ENCODE peak calls at places on chromosomes 1 and 21, in seven cellular contexts. Q, A, C, G, F, H and T are unnamed samples.

GRCh38 chr1:66283583-66284041 is 250.3 kb upstream of the SGIP1 start:
- DNase-seq in Q (no peak), A (no peak), C (no peak), G (no peak), F (no peak), H (no peak), T (no peak)

GRCh38 chr21:34881894-34882371 is 167.2 kb downstream of the RUNX1 start:
- DNase-seq in Q (no peak), A (no peak), C (no peak), G (no peak), F (peak; percentile 89), H (no peak), T (peak; percentile 84)

GRCh38 chr1:9426291-9426711 is 113.0 kb upstream of the SLC25A33 start:
- DNase-seq in Q (no peak), A (no peak), C (no peak), G (peak; percentile 86), F (no peak), H (no peak), T (no peak)

GRCh38 chr1:161309868-161310267 is at the start of gene MPZ:
- DNase-seq in Q (no peak), A (no peak), C (no peak), G (no peak), F (no peak), H (no peak), T (no peak)

GRCh38 chr1:63617450-63617849 is 24.2 kb downstream of the PGM1 start:
- DNase-seq in Q (no peak), A (no peak), C (no peak), G (no peak), F (no peak), H (no peak), T (peak; percentile 16)

GRCh38 chr1:245173446-245174178 is 18.8 kb downstream of the KIF26B start:
- DNase-seq in Q (no peak), A (no peak), C (no peak), G (no peak), F (peak; percentile 40), H (no peak), T (no peak)

GRCh38 chr1:178361847-178362246 is 134.9 kb downstream of the CLEC20A start:
- DNase-seq in Q (no peak), A (no peak), C (no peak), G (no peak), F (no peak), H (no peak), T (no peak)

GRCh38 chr1:119001181-119002018 is 13.3 kb upstream of the TBX15 start:
- DNase-seq in Q (no peak), A (no peak), C (no peak), G (no peak), F (no peak), H (no peak), T (peak; percentile 60)

GRCh38 chr21:44989943-44990780 is 50.3 kb downstream of the SLX9 start:
- DNase-seq in Q (no peak), A (no peak), C (no peak), G (no peak), F (no peak), H (no peak), T (no peak)
- H3K4me3 ChIP-seq in Q (no peak overlapping the region), A (no peak overlapping the region), C (no peak overlapping the region), G (no peak overlapping the region), F (no peak overlapping the region), H (no peak overlapping the region), T (no peak overlapping the region)

GRCh38 chr1:23868848-23869450 is 859 bp upstream of the FUCA1 start:
- DNase-seq in Q (no peak), A (peak; percentile 53), C (no peak), G (no peak), F (no peak), H (no peak), T (no peak)
- H3K4me3 ChIP-seq in Q (peak overlapping the region; percentile 82), A (peak overlapping the region; percentile 87), C (peak overlapping the region; percentile 96), G (peak overlapping the region; percentile 65), F (peak overlapping the region; percentile 71), H (peak overlapping the region; percentile 89), T (no peak overlapping the region)

DNA sequence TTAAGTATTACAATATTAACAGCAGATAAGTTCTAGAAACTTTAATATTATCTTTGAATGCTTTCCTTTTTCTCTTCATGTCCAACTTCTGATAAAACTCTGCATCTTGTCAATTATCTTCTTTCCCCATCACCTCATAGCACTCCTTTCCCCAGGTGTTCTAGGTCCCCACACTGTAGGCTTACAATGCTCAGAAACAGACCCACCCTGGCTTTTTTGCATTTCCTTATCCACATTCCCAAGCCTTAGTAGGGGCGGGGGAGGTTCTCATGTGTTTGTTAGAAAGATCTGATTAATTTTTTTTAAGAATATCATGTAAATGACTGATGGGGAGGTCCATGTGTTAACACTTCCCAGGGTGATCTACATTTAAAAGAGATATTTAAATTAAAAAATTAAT is 63.9 kb downstream of the PLPPR4 start:
- DNase-seq in Q (no peak), A (no peak), C (no peak), G (no peak), F (no peak), H (no peak), T (no peak)
- H3K4me3 ChIP-seq in Q (no peak overlapping the region), A (no peak overlapping the region), C (no peak overlapping the region), G (no peak overlapping the region), F (no peak overlapping the region), H (no peak overlapping the region), T (no peak overlapping the region)

GRCh38 chr1:53405737-53406136 is 53.5 kb upstream of the DMRTB1 start:
- DNase-seq in Q (no peak), A (no peak), C (no peak), G (no peak), F (no peak), H (no peak), T (no peak)
- H3K4me3 ChIP-seq in Q (no peak overlapping the region), A (no peak overlapping the region), C (no peak overlapping the region), G (no peak overlapping the region), F (no peak overlapping the region), H (no peak overlapping the region), T (no peak overlapping the region)

DNA sequence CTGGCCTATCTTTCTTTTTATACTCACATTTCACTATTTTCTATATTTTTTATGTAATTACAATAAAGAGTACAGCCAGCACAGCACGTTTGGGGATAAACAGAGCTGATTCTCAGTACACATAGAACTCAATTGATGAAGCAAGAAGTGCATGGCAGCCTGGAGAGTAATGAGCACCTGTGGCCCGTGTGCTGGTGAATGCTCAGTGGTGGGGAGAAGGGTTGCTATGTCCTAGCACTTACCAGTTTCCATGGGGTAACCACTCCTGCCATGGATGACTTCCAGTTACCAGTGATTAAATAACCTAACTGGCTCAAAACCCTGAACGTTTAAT is 332.0 kb downstream of the CAMTA1 start:
- DNase-seq in Q (no peak), A (no peak), C (no peak), G (no peak), F (no peak), H (no peak), T (no peak)
- H3K4me3 ChIP-seq in Q (no peak overlapping the region), A (no peak overlapping the region), C (no peak overlapping the region), G (no peak overlapping the region), F (no peak overlapping the region), H (no peak overlapping the region), T (peak overlapping the region; percentile 16)

GRCh38 chr1:159000070-159000409 is 9.7 kb upstream of the IFI16 start:
- DNase-seq in Q (no peak), A (no peak), C (no peak), G (no peak), F (no peak), H (no peak), T (no peak)
- H3K4me3 ChIP-seq in Q (peak overlapping the region; percentile 73), A (peak overlapping the region; percentile 91), C (no peak overlapping the region), G (no peak overlapping the region), F (peak overlapping the region; percentile 77), H (peak overlapping the region; percentile 61), T (peak overlapping the region; percentile 54)